ENCODE peak calls at places on chromosomes 6 and 20, in seven cellular contexts. One of them, this sample, is unnamed.

GRCh38 chr6:8080338-8081151 is 16.4 kb upstream of the BLOC1S5 start:
- DNase-seq in foreskin keratinocyte: no peak
- DNase-seq in hepatocyte: peak
- DNase-seq in kidney epithelial cell: no peak
- DNase-seq in foreskin fibroblast: peak
- DNase-seq in CD4-positive, alpha-beta T cell: no peak
- DNase-seq in neural crest cell: no peak
- DNase-seq in this sample: no peak

GRCh38 chr20:12012241-12013222 is 94.8 kb downstream of the BTBD3 start:
- DNase-seq in foreskin keratinocyte: peak
- DNase-seq in hepatocyte: peak
- DNase-seq in kidney epithelial cell: peak
- DNase-seq in foreskin fibroblast: peak
- DNase-seq in CD4-positive, alpha-beta T cell: no peak
- DNase-seq in neural crest cell: peak
- DNase-seq in this sample: peak

GRCh38 chr6:150685860-150686259 is 86.2 kb downstream of the PLEKHG1 start:
- DNase-seq in foreskin keratinocyte: peak
- DNase-seq in hepatocyte: peak
- DNase-seq in kidney epithelial cell: no peak
- DNase-seq in foreskin fibroblast: peak
- DNase-seq in CD4-positive, alpha-beta T cell: peak
- DNase-seq in neural crest cell: no peak
- DNase-seq in this sample: peak

GRCh38 chr6:102736941-102737368 is 1343.4 kb downstream of the GRIK2 start:
- DNase-seq in foreskin keratinocyte: no peak
- DNase-seq in hepatocyte: no peak
- DNase-seq in kidney epithelial cell: no peak
- DNase-seq in foreskin fibroblast: peak
- DNase-seq in CD4-positive, alpha-beta T cell: no peak
- DNase-seq in neural crest cell: no peak
- DNase-seq in this sample: no peak

GRCh38 chr20:62641749-62642665 is at the start of gene SLCO4A1:
- DNase-seq in foreskin keratinocyte: no peak
- DNase-seq in hepatocyte: peak
- DNase-seq in kidney epithelial cell: no peak
- DNase-seq in foreskin fibroblast: peak
- DNase-seq in CD4-positive, alpha-beta T cell: peak
- DNase-seq in neural crest cell: peak
- DNase-seq in this sample: peak

GRCh38 chr6:112343375-112343774 is 3.8 kb upstream of the RFPL4B start:
- DNase-seq in foreskin keratinocyte: no peak
- DNase-seq in hepatocyte: no peak
- DNase-seq in kidney epithelial cell: no peak
- DNase-seq in foreskin fibroblast: no peak
- DNase-seq in CD4-positive, alpha-beta T cell: no peak
- DNase-seq in neural crest cell: no peak
- DNase-seq in this sample: no peak

GRCh38 chr20:43529457-43530153 is 22.1 kb downstream of the L3MBTL1 start:
- DNase-seq in foreskin keratinocyte: no peak
- DNase-seq in hepatocyte: no peak
- DNase-seq in kidney epithelial cell: no peak
- DNase-seq in foreskin fibroblast: no peak
- DNase-seq in CD4-positive, alpha-beta T cell: no peak
- DNase-seq in neural crest cell: no peak
- DNase-seq in this sample: no peak

GRCh38 chr6:106547961-106548453 is 81.3 kb downstream of the RTN4IP1 start:
- DNase-seq in foreskin keratinocyte: peak
- DNase-seq in hepatocyte: peak
- DNase-seq in kidney epithelial cell: peak
- DNase-seq in foreskin fibroblast: peak
- DNase-seq in CD4-positive, alpha-beta T cell: no peak
- DNase-seq in neural crest cell: no peak
- DNase-seq in this sample: no peak

GRCh38 chr20:1802385-1803215 is 92.6 kb upstream of the SIRPA start:
- DNase-seq in foreskin keratinocyte: no peak
- DNase-seq in hepatocyte: peak
- DNase-seq in kidney epithelial cell: no peak
- DNase-seq in foreskin fibroblast: peak
- DNase-seq in CD4-positive, alpha-beta T cell: no peak
- DNase-seq in neural crest cell: peak
- DNase-seq in this sample: peak

GRCh38 chr6:44038543-44039065 is 88.6 kb downstream of the MRPL14 start:
- DNase-seq in foreskin keratinocyte: no peak
- DNase-seq in hepatocyte: no peak
- DNase-seq in kidney epithelial cell: no peak
- DNase-seq in foreskin fibroblast: no peak
- DNase-seq in CD4-positive, alpha-beta T cell: no peak
- DNase-seq in neural crest cell: no peak
- DNase-seq in this sample: no peak

GRCh38 chr6:31114970-31115849 is 610 bp downstream of the PSORS1C1 start:
- DNase-seq in foreskin keratinocyte: peak
- DNase-seq in hepatocyte: peak
- DNase-seq in kidney epithelial cell: no peak
- DNase-seq in foreskin fibroblast: peak
- DNase-seq in CD4-positive, alpha-beta T cell: no peak
- DNase-seq in neural crest cell: no peak
- DNase-seq in this sample: no peak

GRCh38 chr20:49595811-49596545 is 28.0 kb upstream of the PTGIS start:
- DNase-seq in foreskin keratinocyte: no peak
- DNase-seq in hepatocyte: no peak
- DNase-seq in kidney epithelial cell: peak
- DNase-seq in foreskin fibroblast: peak
- DNase-seq in CD4-positive, alpha-beta T cell: no peak
- DNase-seq in neural crest cell: no peak
- DNase-seq in this sample: peak

GRCh38 chr6:135493218-135493961 is 4.2 kb downstream of the AHI1 start:
- DNase-seq in foreskin keratinocyte: no peak
- DNase-seq in hepatocyte: no peak
- DNase-seq in kidney epithelial cell: no peak
- DNase-seq in foreskin fibroblast: peak
- DNase-seq in CD4-positive, alpha-beta T cell: no peak
- DNase-seq in neural crest cell: no peak
- DNase-seq in this sample: no peak

GRCh38 chr6:68726307-68726706 is 91.2 kb downstream of the ADGRB3 start:
- DNase-seq in foreskin keratinocyte: no peak
- DNase-seq in hepatocyte: no peak
- DNase-seq in kidney epithelial cell: no peak
- DNase-seq in foreskin fibroblast: no peak
- DNase-seq in CD4-positive, alpha-beta T cell: no peak
- DNase-seq in neural crest cell: no peak
- DNase-seq in this sample: no peak

GRCh38 chr20:37071481-37071911 is 24.3 kb downstream of the RBL1 start:
- DNase-seq in foreskin keratinocyte: peak
- DNase-seq in hepatocyte: no peak
- DNase-seq in kidney epithelial cell: peak
- DNase-seq in foreskin fibroblast: peak
- DNase-seq in CD4-positive, alpha-beta T cell: no peak
- DNase-seq in neural crest cell: no peak
- DNase-seq in this sample: no peak

GRCh38 chr6:118537579-118537978 is 10.5 kb upstream of the PLN start:
- DNase-seq in foreskin keratinocyte: no peak
- DNase-seq in hepatocyte: no peak
- DNase-seq in kidney epithelial cell: no peak
- DNase-seq in foreskin fibroblast: peak
- DNase-seq in CD4-positive, alpha-beta T cell: no peak
- DNase-seq in neural crest cell: no peak
- DNase-seq in this sample: no peak

GRCh38 chr6:7991992-7992815 is 72.0 kb downstream of the BLOC1S5 start:
- DNase-seq in foreskin keratinocyte: no peak
- DNase-seq in hepatocyte: peak
- DNase-seq in kidney epithelial cell: no peak
- DNase-seq in foreskin fibroblast: peak
- DNase-seq in CD4-positive, alpha-beta T cell: no peak
- DNase-seq in neural crest cell: no peak
- DNase-seq in this sample: peak

GRCh38 chr6:2733324-2733723 is 17.4 kb downstream of the MYLK4 start:
- DNase-seq in foreskin keratinocyte: no peak
- DNase-seq in hepatocyte: no peak
- DNase-seq in kidney epithelial cell: no peak
- DNase-seq in foreskin fibroblast: no peak
- DNase-seq in CD4-positive, alpha-beta T cell: no peak
- DNase-seq in neural crest cell: no peak
- DNase-seq in this sample: peak

GRCh38 chr20:761418-762381 is 6.6 kb downstream of the SLC52A3 start:
- DNase-seq in foreskin keratinocyte: no peak
- DNase-seq in hepatocyte: no peak
- DNase-seq in kidney epithelial cell: no peak
- DNase-seq in foreskin fibroblast: no peak
- DNase-seq in CD4-positive, alpha-beta T cell: no peak
- DNase-seq in neural crest cell: no peak
- DNase-seq in this sample: no peak

GRCh38 chr6:34362909-34363713 is 29.4 kb downstream of the NUDT3 start:
- DNase-seq in foreskin keratinocyte: no peak
- DNase-seq in hepatocyte: no peak
- DNase-seq in kidney epithelial cell: no peak
- DNase-seq in foreskin fibroblast: no peak
- DNase-seq in CD4-positive, alpha-beta T cell: no peak
- DNase-seq in neural crest cell: no peak
- DNase-seq in this sample: peak

GRCh38 chr6:81476881-81477280 is 275.6 kb downstream of the TENT5A start:
- DNase-seq in foreskin keratinocyte: no peak
- DNase-seq in hepatocyte: no peak
- DNase-seq in kidney epithelial cell: no peak
- DNase-seq in foreskin fibroblast: peak
- DNase-seq in CD4-positive, alpha-beta T cell: no peak
- DNase-seq in neural crest cell: no peak
- DNase-seq in this sample: no peak

GRCh38 chr6:160272707-160273106 is 14.1 kb upstream of the SLC22A2 start:
- DNase-seq in foreskin keratinocyte: no peak
- DNase-seq in hepatocyte: no peak
- DNase-seq in kidney epithelial cell: no peak
- DNase-seq in foreskin fibroblast: no peak
- DNase-seq in CD4-positive, alpha-beta T cell: no peak
- DNase-seq in neural crest cell: no peak
- DNase-seq in this sample: no peak

GRCh38 chr20:43960231-43960630 is 45.6 kb downstream of the TOX2 start:
- DNase-seq in foreskin keratinocyte: no peak
- DNase-seq in hepatocyte: no peak
- DNase-seq in kidney epithelial cell: no peak
- DNase-seq in foreskin fibroblast: no peak
- DNase-seq in CD4-positive, alpha-beta T cell: no peak
- DNase-seq in neural crest cell: no peak
- DNase-seq in this sample: no peak

GRCh38 chr6:30077218-30077617 is 1.6 kb upstream of the RNF39 start:
- DNase-seq in foreskin keratinocyte: no peak
- DNase-seq in hepatocyte: no peak
- DNase-seq in kidney epithelial cell: no peak
- DNase-seq in foreskin fibroblast: no peak
- DNase-seq in CD4-positive, alpha-beta T cell: no peak
- DNase-seq in neural crest cell: no peak
- DNase-seq in this sample: no peak

GRCh38 chr6:91852232-91852631 is 1265.4 kb upstream of the MAP3K7 start:
- DNase-seq in foreskin keratinocyte: no peak
- DNase-seq in hepatocyte: no peak
- DNase-seq in kidney epithelial cell: no peak
- DNase-seq in foreskin fibroblast: no peak
- DNase-seq in CD4-positive, alpha-beta T cell: no peak
- DNase-seq in neural crest cell: no peak
- DNase-seq in this sample: no peak

GRCh38 chr6:109441069-109441816 is 719 bp downstream of the SMPD2 start:
- DNase-seq in foreskin keratinocyte: peak
- DNase-seq in hepatocyte: peak
- DNase-seq in kidney epithelial cell: no peak
- DNase-seq in foreskin fibroblast: peak
- DNase-seq in CD4-positive, alpha-beta T cell: peak
- DNase-seq in neural crest cell: peak
- DNase-seq in this sample: no peak
- TF ChIP-seq CTCF in foreskin keratinocyte: peak
- TF ChIP-seq CTCF in hepatocyte: peak
- TF ChIP-seq CTCF in kidney epithelial cell: peak
- TF ChIP-seq CTCF in foreskin fibroblast: no peak
- TF ChIP-seq CTCF in CD4-positive, alpha-beta T cell: peak
- TF ChIP-seq CTCF in neural crest cell: peak
- TF ChIP-seq CTCF in this sample: peak

DNA sequence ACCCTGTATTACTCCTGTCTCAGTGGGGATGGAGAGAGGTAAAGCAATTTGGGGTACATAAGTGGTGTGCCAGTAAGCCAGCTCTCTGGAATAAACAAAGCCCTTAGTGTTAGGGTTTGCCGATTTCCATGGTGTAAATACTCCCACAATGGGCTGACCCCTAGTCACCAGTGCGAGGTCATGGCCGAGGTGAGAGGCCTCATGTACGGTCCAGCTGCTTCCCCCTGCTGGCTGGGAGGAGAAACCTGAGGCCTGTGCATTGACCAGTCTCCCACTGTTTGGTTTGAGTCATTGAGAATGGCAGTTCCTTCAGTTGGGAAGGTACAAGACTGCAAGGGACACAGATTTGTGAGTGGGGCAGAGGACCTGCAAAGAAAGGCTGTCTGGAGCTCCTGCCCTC is 382.0 kb downstream of the CDH26 start:
- DNase-seq in foreskin keratinocyte: no peak
- DNase-seq in hepatocyte: no peak
- DNase-seq in kidney epithelial cell: no peak
- DNase-seq in foreskin fibroblast: no peak
- DNase-seq in CD4-positive, alpha-beta T cell: no peak
- DNase-seq in neural crest cell: no peak
- DNase-seq in this sample: no peak
- TF ChIP-seq CTCF in foreskin keratinocyte: no peak
- TF ChIP-seq CTCF in hepatocyte: no peak
- TF ChIP-seq CTCF in kidney epithelial cell: no peak
- TF ChIP-seq CTCF in foreskin fibroblast: no peak
- TF ChIP-seq CTCF in CD4-positive, alpha-beta T cell: no peak
- TF ChIP-seq CTCF in neural crest cell: no peak
- TF ChIP-seq CTCF in this sample: no peak

GRCh38 chr6:137799950-137800568 is 67.0 kb upstream of the TNFAIP3 start:
- DNase-seq in foreskin keratinocyte: no peak
- DNase-seq in hepatocyte: peak
- DNase-seq in kidney epithelial cell: no peak
- DNase-seq in foreskin fibroblast: peak
- DNase-seq in CD4-positive, alpha-beta T cell: peak
- DNase-seq in neural crest cell: no peak
- DNase-seq in this sample: peak
- TF ChIP-seq CTCF in foreskin keratinocyte: peak
- TF ChIP-seq CTCF in hepatocyte: peak
- TF ChIP-seq CTCF in kidney epithelial cell: peak
- TF ChIP-seq CTCF in foreskin fibroblast: peak
- TF ChIP-seq CTCF in CD4-positive, alpha-beta T cell: peak
- TF ChIP-seq CTCF in neural crest cell: peak
- TF ChIP-seq CTCF in this sample: peak

GRCh38 chr6:90654166-90654565 is 67.3 kb upstream of the MAP3K7 start:
- DNase-seq in foreskin keratinocyte: no peak
- DNase-seq in hepatocyte: no peak
- DNase-seq in kidney epithelial cell: no peak
- DNase-seq in foreskin fibroblast: no peak
- DNase-seq in CD4-positive, alpha-beta T cell: no peak
- DNase-seq in neural crest cell: no peak
- DNase-seq in this sample: no peak

GRCh38 chr6:90650041-90650948 is 63.4 kb upstream of the MAP3K7 start:
- DNase-seq in foreskin keratinocyte: no peak
- DNase-seq in hepatocyte: no peak
- DNase-seq in kidney epithelial cell: no peak
- DNase-seq in foreskin fibroblast: no peak
- DNase-seq in CD4-positive, alpha-beta T cell: no peak
- DNase-seq in neural crest cell: no peak
- DNase-seq in this sample: no peak

GRCh38 chr6:90656325-90656724 is 69.5 kb upstream of the MAP3K7 start:
- DNase-seq in foreskin keratinocyte: no peak
- DNase-seq in hepatocyte: no peak
- DNase-seq in kidney epithelial cell: no peak
- DNase-seq in foreskin fibroblast: no peak
- DNase-seq in CD4-positive, alpha-beta T cell: no peak
- DNase-seq in neural crest cell: no peak
- DNase-seq in this sample: no peak

GRCh38 chr6:90654806-90655205 is 67.9 kb upstream of the MAP3K7 start:
- DNase-seq in foreskin keratinocyte: no peak
- DNase-seq in hepatocyte: no peak
- DNase-seq in kidney epithelial cell: no peak
- DNase-seq in foreskin fibroblast: no peak
- DNase-seq in CD4-positive, alpha-beta T cell: no peak
- DNase-seq in neural crest cell: no peak
- DNase-seq in this sample: no peak

GRCh38 chr6:90653750-90654149 is 66.9 kb upstream of the MAP3K7 start:
- DNase-seq in foreskin keratinocyte: no peak
- DNase-seq in hepatocyte: no peak
- DNase-seq in kidney epithelial cell: no peak
- DNase-seq in foreskin fibroblast: no peak
- DNase-seq in CD4-positive, alpha-beta T cell: no peak
- DNase-seq in neural crest cell: no peak
- DNase-seq in this sample: no peak
- TF ChIP-seq CTCF in foreskin keratinocyte: no peak
- TF ChIP-seq CTCF in hepatocyte: no peak
- TF ChIP-seq CTCF in kidney epithelial cell: no peak
- TF ChIP-seq CTCF in foreskin fibroblast: no peak
- TF ChIP-seq CTCF in CD4-positive, alpha-beta T cell: no peak
- TF ChIP-seq CTCF in neural crest cell: no peak
- TF ChIP-seq CTCF in this sample: no peak